ENCODE peak calls at places on chromosome 11, in ten cellular contexts. L is mucosa of descending colon; M is AG04450; G is HFF-Myc; Q is lung microvascular endothelial cell; Z is left ventricle myocardium superior; Y is MCF 10A; U is fibroblast of mammary gland; J is substantia nigra; W is activated CD4-positive, alpha-beta memory T cell treated with anti-CD3 and anti-CD28 coated beads, Interleukin-2, amount 10 ng/mL, durations not matched to agents 7 days and 5 days. S is an unnamed sample.

GRCh38 chr11:65307298-65308229 is 7.1 kb upstream of the CDC42EP2 start:
- DNase-seq in L (no peak), M (no peak), G (no peak), Q (no peak), Z (peak), Y (no peak), U (no peak), J (no peak), W (no peak), S (no peak)

GRCh38 chr11:131661137-131661536 is 290.7 kb downstream of the NTM start:
- DNase-seq in L (no peak), M (no peak), G (no peak), Q (no peak), Z (no peak), Y (no peak), U (peak), J (no peak), W (no peak), S (no peak)

GRCh38 chr11:11972148-11972547 is 36.3 kb downstream of the DKK3 start:
- DNase-seq in L (no peak), M (no peak), G (no peak), Q (no peak), Z (no peak), Y (no peak), U (no peak), J (no peak), W (no peak), S (no peak)

GRCh38 chr11:67442504-67443398 is 525 bp downstream of the CORO1B start:
- DNase-seq in L (no peak), M (no peak), G (no peak), Q (peak), Z (no peak), Y (no peak), U (no peak), J (no peak), W (no peak), S (no peak)

GRCh38 chr11:61914471-61915171 is 2.7 kb downstream of the RAB3IL1 start:
- DNase-seq in L (no peak), M (no peak), G (no peak), Q (no peak), Z (peak), Y (no peak), U (no peak), J (no peak), W (no peak), S (no peak)

GRCh38 chr11:94897330-94897768 is 76.0 kb downstream of the CWC15 start:
- DNase-seq in L (no peak), M (no peak), G (peak), Q (peak), Z (peak), Y (peak), U (peak), J (peak), W (peak), S (peak)

GRCh38 chr11:64891215-64891848 is 12.9 kb upstream of the EHD1 start:
- DNase-seq in L (peak), M (no peak), G (no peak), Q (no peak), Z (no peak), Y (no peak), U (no peak), J (no peak), W (no peak), S (no peak)

GRCh38 chr11:90737328-90738050 is 514.6 kb upstream of the CHORDC1 start:
- DNase-seq in L (no peak), M (no peak), G (no peak), Q (no peak), Z (no peak), Y (no peak), U (no peak), J (no peak), W (no peak), S (no peak)

GRCh38 chr11:134659882-134660281 is 247.8 kb upstream of the B3GAT1 start:
- DNase-seq in L (no peak), M (no peak), G (no peak), Q (no peak), Z (no peak), Y (no peak), U (no peak), J (no peak), W (no peak), S (no peak)

GRCh38 chr11:100918551-100919500 is 210.8 kb downstream of the PGR start:
- DNase-seq in L (no peak), M (no peak), G (peak), Q (no peak), Z (no peak), Y (peak), U (no peak), J (no peak), W (no peak), S (peak)

GRCh38 chr11:71383461-71383860 is 64.7 kb downstream of the DHCR7 start:
- DNase-seq in L (no peak), M (no peak), G (no peak), Q (no peak), Z (no peak), Y (no peak), U (no peak), J (no peak), W (no peak), S (no peak)

GRCh38 chr11:48001438-48002021 is 21.2 kb downstream of the PTPRJ start:
- DNase-seq in L (no peak), M (peak), G (no peak), Q (peak), Z (no peak), Y (peak), U (peak), J (no peak), W (peak), S (peak)

GRCh38 chr11:4048340-4048739 is 46.3 kb upstream of the RRM1 start:
- DNase-seq in L (no peak), M (no peak), G (no peak), Q (no peak), Z (no peak), Y (no peak), U (peak), J (no peak), W (no peak), S (no peak)

GRCh38 chr11:111665779-111666178 is 63.5 kb downstream of the SIK2 start:
- DNase-seq in L (no peak), M (peak), G (peak), Q (peak), Z (no peak), Y (peak), U (peak), J (no peak), W (no peak), S (peak)

GRCh38 chr11:58632510-58632909 is 10.0 kb downstream of the CNTF start:
- DNase-seq in L (no peak), M (no peak), G (no peak), Q (no peak), Z (no peak), Y (no peak), U (no peak), J (no peak), W (no peak), S (peak)

S was measured in LNCaP clone FGC.